ENCODE peak calls at places on chromosomes 6 and 20, in nine cellular contexts. P, M, I, U, W, L, D, X and V are unnamed samples.

GRCh38 chr20:10876558-10876957 is 202.8 kb upstream of the JAG1 start:
- DNase-seq in P (no peak), M (no peak), I (peak; percentile 51), U (no peak), W (no peak), L (no peak), D (no peak), X (no peak), V (no peak)

GRCh38 chr6:32460528-32460927 is 20.8 kb downstream of the HLA-DRA start:
- DNase-seq in P (no peak), M (no peak), I (no peak), U (no peak), W (no peak), L (no peak), D (no peak), X (no peak), V (no peak)

GRCh38 chr6:85675030-85675819 is 32.5 kb upstream of the SYNCRIP start:
- DNase-seq in P (no peak), M (no peak), I (peak; percentile 71), U (no peak), W (no peak), L (no peak), D (no peak), X (no peak), V (no peak)

GRCh38 chr20:61293951-61294350 is 41.9 kb downstream of the CDH4 start:
- DNase-seq in P (no peak), M (no peak), I (no peak), U (no peak), W (no peak), L (no peak), D (no peak), X (no peak), V (no peak)

GRCh38 chr20:6501061-6501460 is 266.4 kb upstream of the BMP2 start:
- DNase-seq in P (no peak), M (no peak), I (peak; percentile 34), U (no peak), W (no peak), L (no peak), D (no peak), X (no peak), V (no peak)

GRCh38 chr6:32903952-32904351 is 36.9 kb downstream of the HLA-DMB start:
- DNase-seq in P (no peak), M (no peak), I (no peak), U (no peak), W (no peak), L (no peak), D (no peak), X (no peak), V (no peak)

GRCh38 chr6:130945401-130945919 is 117.6 kb downstream of the EPB41L2 start:
- DNase-seq in P (no peak), M (no peak), I (peak; percentile 64), U (no peak), W (no peak), L (no peak), D (no peak), X (no peak), V (no peak)

GRCh38 chr6:43847741-43848630 is 78.0 kb downstream of the VEGFA start:
- DNase-seq in P (no peak), M (no peak), I (peak; percentile 57), U (no peak), W (no peak), L (no peak), D (no peak), X (no peak), V (no peak)

GRCh38 chr6:42637681-42638080 is 73.9 kb downstream of the UBR2 start:
- DNase-seq in P (no peak), M (no peak), I (no peak), U (no peak), W (no peak), L (no peak), D (no peak), X (no peak), V (no peak)

GRCh38 chr6:84785676-84786075 is 21.3 kb upstream of the TBX18 start:
- DNase-seq in P (no peak), M (no peak), I (no peak), U (no peak), W (no peak), L (no peak), D (no peak), X (no peak), V (no peak)

GRCh38 chr6:31877651-31878161 is 1.1 kb downstream of the SLC44A4 start:
- DNase-seq in P (no peak), M (no peak), I (no peak), U (no peak), W (no peak), L (no peak), D (no peak), X (no peak), V (no peak)

GRCh38 chr20:63690898-63691710 is 5.3 kb upstream of the TNFRSF6B start:
- DNase-seq in P (no peak), M (no peak), I (no peak), U (no peak), W (no peak), L (no peak), D (no peak), X (no peak), V (no peak)

GRCh38 chr6:136163260-136163659 is 86.9 kb downstream of the MTFR2 start:
- DNase-seq in P (no peak), M (no peak), I (no peak), U (no peak), W (no peak), L (no peak), D (no peak), X (no peak), V (no peak)

GRCh38 chr6:34953084-34954025 is 64.3 kb downstream of the ANKS1A start:
- DNase-seq in P (peak; percentile 55), M (no peak), I (peak; percentile 71), U (no peak), W (peak; percentile 68), L (no peak), D (no peak), X (no peak), V (no peak)

GRCh38 chr6:81547149-81547548 is 205.3 kb downstream of the TENT5A start:
- DNase-seq in P (no peak), M (no peak), I (no peak), U (no peak), W (no peak), L (no peak), D (no peak), X (no peak), V (no peak)

GRCh38 chr20:43968341-43968740 is 53.7 kb downstream of the TOX2 start:
- DNase-seq in P (no peak), M (no peak), I (no peak), U (no peak), W (no peak), L (no peak), D (no peak), X (no peak), V (no peak)

GRCh38 chr20:10522328-10522727 is 87.2 kb downstream of the SLX4IP start:
- DNase-seq in P (no peak), M (no peak), I (peak; percentile 48), U (no peak), W (no peak), L (no peak), D (no peak), X (no peak), V (no peak)

GRCh38 chr20:59686404-59687346 is 82.3 kb downstream of the PHACTR3 start:
- DNase-seq in P (no peak), M (no peak), I (no peak), U (no peak), W (no peak), L (no peak), D (no peak), X (no peak), V (no peak)

GRCh38 chr20:20017852-20018245 is 687 bp downstream of the NAA20 start:
- DNase-seq in P (no peak), M (no peak), I (no peak), U (no peak), W (no peak), L (no peak), D (no peak), X (peak; percentile 20), V (no peak)

GRCh38 chr6:17013701-17014100 is 88.1 kb upstream of the STMND1 start:
- DNase-seq in P (no peak), M (no peak), I (peak; percentile 85), U (no peak), W (no peak), L (no peak), D (no peak), X (no peak), V (no peak)

GRCh38 chr20:49957487-49957938 is 21.3 kb downstream of the RNF114 start:
- DNase-seq in P (no peak), M (no peak), I (no peak), U (no peak), W (no peak), L (no peak), D (no peak), X (no peak), V (no peak)

GRCh38 chr6:168671028-168671862 is 230.3 kb downstream of the SMOC2 start:
- DNase-seq in P (no peak), M (no peak), I (no peak), U (no peak), W (no peak), L (no peak), D (no peak), X (no peak), V (no peak)

GRCh38 chr6:20692023-20692422 is 157.8 kb downstream of the CDKAL1 start:
- DNase-seq in P (no peak), M (no peak), I (no peak), U (no peak), W (no peak), L (no peak), D (no peak), X (no peak), V (no peak)

GRCh38 chr20:1376453-1377270 is 16.2 kb downstream of the FKBP1A start:
- DNase-seq in P (no peak), M (no peak), I (no peak), U (no peak), W (no peak), L (no peak), D (no peak), X (peak; percentile 36), V (no peak)

GRCh38 chr6:169545956-169546355 is 155.9 kb downstream of the WDR27 start:
- DNase-seq in P (no peak), M (no peak), I (peak; percentile 47), U (no peak), W (no peak), L (no peak), D (no peak), X (no peak), V (no peak)

GRCh38 chr20:24588047-24588635 is 118.7 kb downstream of the SYNDIG1 start:
- DNase-seq in P (no peak), M (no peak), I (no peak), U (no peak), W (no peak), L (no peak), D (no peak), X (no peak), V (no peak)

GRCh38 chr6:158049055-158050028 is 67.7 kb downstream of the SYNJ2 start:
- DNase-seq in P (no peak), M (peak; percentile 6), I (no peak), U (no peak), W (no peak), L (no peak), D (no peak), X (no peak), V (no peak)

GRCh38 chr20:45834797-45835161 is 1.2 kb downstream of the SNX21 start:
- DNase-seq in P (no peak), M (no peak), I (no peak), U (no peak), W (no peak), L (no peak), D (no peak), X (no peak), V (no peak)

GRCh38 chr6:78538002-78538401 is 329.3 kb upstream of the IRAK1BP1 start:
- DNase-seq in P (no peak), M (no peak), I (no peak), U (no peak), W (no peak), L (no peak), D (no peak), X (no peak), V (no peak)

GRCh38 chr6:155327326-155328073 is 13.2 kb upstream of the TFB1M start:
- DNase-seq in P (peak; percentile 54), M (no peak), I (peak; percentile 89), U (peak; percentile 16), W (peak; percentile 80), L (peak; percentile 64), D (peak; percentile 59), X (peak; percentile 50), V (peak; percentile 67)

GRCh38 chr20:64254571-64255360 is 782 bp upstream of the PCMTD2 start:
- DNase-seq in P (no peak), M (no peak), I (no peak), U (no peak), W (no peak), L (no peak), D (no peak), X (no peak), V (no peak)